ENCODE peak calls at places on chromosome 4, in four cellular contexts. One of them, this sample, is unnamed. For H3K9me3, the result is how much of the 10 kb centered on the place peaks cover.

GRCh38 chr4:27176400-27176799 is 315.8 kb downstream of the STIM2 start:
- DNase-seq in A549: peak
- DNase-seq in HepG2: peak
- DNase-seq in K562: no peak
- DNase-seq in this sample: no peak

GRCh38 chr4:3767569-3768288 is 1.5 kb downstream of the ADRA2C start:
- DNase-seq in K562: no peak
- DNase-seq in HepG2: no peak
- DNase-seq in A549: peak
- DNase-seq in this sample: no peak

GRCh38 chr4:10963958-10964705 is 279.6 kb upstream of the CLNK start:
- DNase-seq in HepG2: no peak
- DNase-seq in A549: no peak
- DNase-seq in K562: no peak
- DNase-seq in this sample: no peak

GRCh38 chr4:2746891-2747695 is 9.0 kb downstream of the TNIP2 start:
- DNase-seq in HepG2: no peak
- DNase-seq in K562: no peak
- DNase-seq in A549: no peak
- DNase-seq in this sample: peak

GRCh38 chr4:70505152-70505748 is 13.1 kb upstream of the AMTN start:
- DNase-seq in HepG2: peak
- DNase-seq in K562: peak
- DNase-seq in A549: peak
- DNase-seq in this sample: peak

GRCh38 chr4:84258905-84259830 is 239.9 kb downstream of the NKX6-1 start:
- DNase-seq in K562: peak
- DNase-seq in A549: peak
- DNase-seq in HepG2: peak
- DNase-seq in this sample: peak

GRCh38 chr4:156594619-156595018 is 377.0 kb downstream of the PDGFC start:
- DNase-seq in HepG2: no peak
- DNase-seq in K562: no peak
- DNase-seq in A549: no peak
- DNase-seq in this sample: no peak

GRCh38 chr4:175215657-175216056 is 297.5 kb downstream of the ADAM29 start:
- DNase-seq in K562: no peak
- DNase-seq in A549: no peak
- DNase-seq in HepG2: no peak
- DNase-seq in this sample: no peak

GRCh38 chr4:162510115-162510514 is 346.3 kb upstream of the FSTL5 start:
- DNase-seq in HepG2: no peak
- DNase-seq in K562: no peak
- DNase-seq in A549: no peak
- DNase-seq in this sample: no peak

GRCh38 chr4:57163530-57164459 is 53.6 kb upstream of the IGFBP7 start:
- DNase-seq in HepG2: peak
- DNase-seq in A549: peak
- DNase-seq in K562: peak
- DNase-seq in this sample: peak

GRCh38 chr4:13950491-13950890 is 323.0 kb upstream of the BOD1L1 start:
- DNase-seq in HepG2: no peak
- DNase-seq in K562: no peak
- DNase-seq in A549: no peak
- DNase-seq in this sample: no peak
- TF ChIP-seq MYC in HepG2: no peak
- TF ChIP-seq MYC in K562: no peak
- TF ChIP-seq MYC in A549: no peak
- TF ChIP-seq MYC in this sample: no peak

GRCh38 chr4:81723927-81724587 is 252.3 kb upstream of the RASGEF1B start:
- DNase-seq in K562: no peak
- DNase-seq in HepG2: no peak
- DNase-seq in A549: no peak
- DNase-seq in this sample: no peak
- TF ChIP-seq JUN in K562: no peak
- TF ChIP-seq JUN in HepG2: no peak
- TF ChIP-seq JUN in A549: no peak
- TF ChIP-seq JUN in this sample: no peak

DNA sequence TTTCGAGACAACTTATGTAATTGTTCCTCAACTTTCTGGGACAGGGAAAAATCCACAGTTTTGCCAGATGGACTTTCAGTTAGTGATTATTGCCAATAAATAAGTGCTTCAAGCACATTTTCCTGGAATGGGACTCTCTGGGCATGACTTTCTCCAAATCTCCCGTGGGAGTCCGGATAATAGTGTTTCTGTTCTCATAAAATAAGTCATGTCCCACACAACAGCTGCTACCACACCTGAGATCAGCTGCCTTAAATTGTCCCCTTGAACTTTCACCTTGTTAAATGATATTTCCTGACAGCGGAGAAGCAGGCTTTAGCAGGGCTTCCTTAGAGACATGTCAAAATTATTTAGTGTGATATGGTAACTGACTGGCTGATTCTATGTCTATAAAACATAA is 133.4 kb upstream of the NAP1L5 start:
- DNase-seq in HepG2: no peak
- DNase-seq in K562: no peak
- DNase-seq in A549: no peak
- DNase-seq in this sample: no peak
- H3K9me3 ChIP-seq in HepG2: under half
- H3K9me3 ChIP-seq in K562: under half
- H3K9me3 ChIP-seq in A549: under half
- H3K9me3 ChIP-seq in this sample: under half

GRCh38 chr4:9944431-9945425 is 76.6 kb downstream of the SLC2A9 start:
- DNase-seq in HepG2: no peak
- DNase-seq in K562: no peak
- DNase-seq in A549: no peak
- DNase-seq in this sample: no peak

GRCh38 chr4:9942139-9942538 is 79.2 kb downstream of the SLC2A9 start:
- DNase-seq in K562: no peak
- DNase-seq in A549: no peak
- DNase-seq in HepG2: no peak
- DNase-seq in this sample: no peak

GRCh38 chr4:9942921-9943600 is 78.2 kb downstream of the SLC2A9 start:
- DNase-seq in HepG2: no peak
- DNase-seq in A549: no peak
- DNase-seq in K562: no peak
- DNase-seq in this sample: no peak

GRCh38 chr4:9946171-9946570 is 75.1 kb downstream of the SLC2A9 start:
- DNase-seq in K562: no peak
- DNase-seq in HepG2: no peak
- DNase-seq in A549: no peak
- DNase-seq in this sample: no peak

GRCh38 chr4:9943761-9944160 is 77.5 kb downstream of the SLC2A9 start:
- DNase-seq in HepG2: no peak
- DNase-seq in A549: no peak
- DNase-seq in K562: no peak
- DNase-seq in this sample: no peak
- TF ChIP-seq MYC in HepG2: no peak
- TF ChIP-seq MYC in A549: no peak
- TF ChIP-seq MYC in K562: no peak
- TF ChIP-seq MYC in this sample: no peak

DNA sequence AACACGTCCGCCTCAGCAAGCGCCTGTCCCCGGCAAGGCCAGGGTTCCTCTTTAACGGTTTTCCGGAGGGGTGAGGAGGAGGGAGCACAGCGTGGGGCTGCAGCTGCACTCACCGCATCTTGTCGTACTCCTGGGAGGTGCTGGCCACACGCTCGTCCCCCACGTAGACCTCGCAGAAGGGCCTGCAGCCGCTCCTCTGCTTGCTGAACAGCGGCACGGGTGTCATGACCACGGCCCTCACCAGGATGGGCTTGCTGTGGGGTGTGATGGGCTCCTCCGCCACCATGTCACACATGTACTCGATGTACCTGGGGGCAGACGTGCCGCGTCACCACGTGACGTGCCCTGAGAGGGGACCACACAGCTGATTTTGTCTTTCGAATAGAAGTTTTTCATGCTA is 51.6 kb upstream of the CPLX1 start:
- DNase-seq in HepG2: no peak
- DNase-seq in A549: no peak
- DNase-seq in K562: no peak
- DNase-seq in this sample: no peak
- TF ChIP-seq JUN in HepG2: no peak
- TF ChIP-seq JUN in A549: no peak
- TF ChIP-seq JUN in K562: no peak
- TF ChIP-seq JUN in this sample: no peak

GRCh38 chr4:71863457-71863856 is 79.6 kb upstream of the GC start:
- DNase-seq in A549: no peak
- DNase-seq in K562: no peak
- DNase-seq in HepG2: no peak
- DNase-seq in this sample: no peak

GRCh38 chr4:71860643-71861042 is 76.8 kb upstream of the GC start:
- DNase-seq in K562: no peak
- DNase-seq in A549: peak
- DNase-seq in HepG2: peak
- DNase-seq in this sample: no peak

GRCh38 chr4:71866212-71866885 is 82.5 kb upstream of the GC start:
- DNase-seq in K562: no peak
- DNase-seq in HepG2: no peak
- DNase-seq in A549: no peak
- DNase-seq in this sample: no peak

GRCh38 chr4:71864380-71864779 is 80.5 kb upstream of the GC start:
- DNase-seq in A549: no peak
- DNase-seq in HepG2: no peak
- DNase-seq in K562: no peak
- DNase-seq in this sample: no peak

GRCh38 chr4:71862315-71862714 is 78.4 kb upstream of the GC start:
- DNase-seq in HepG2: no peak
- DNase-seq in A549: no peak
- DNase-seq in K562: no peak
- DNase-seq in this sample: no peak
- H3K9me3 ChIP-seq in HepG2: half or more
- H3K9me3 ChIP-seq in A549: under half
- H3K9me3 ChIP-seq in K562: under half
- H3K9me3 ChIP-seq in this sample: under half

DNA sequence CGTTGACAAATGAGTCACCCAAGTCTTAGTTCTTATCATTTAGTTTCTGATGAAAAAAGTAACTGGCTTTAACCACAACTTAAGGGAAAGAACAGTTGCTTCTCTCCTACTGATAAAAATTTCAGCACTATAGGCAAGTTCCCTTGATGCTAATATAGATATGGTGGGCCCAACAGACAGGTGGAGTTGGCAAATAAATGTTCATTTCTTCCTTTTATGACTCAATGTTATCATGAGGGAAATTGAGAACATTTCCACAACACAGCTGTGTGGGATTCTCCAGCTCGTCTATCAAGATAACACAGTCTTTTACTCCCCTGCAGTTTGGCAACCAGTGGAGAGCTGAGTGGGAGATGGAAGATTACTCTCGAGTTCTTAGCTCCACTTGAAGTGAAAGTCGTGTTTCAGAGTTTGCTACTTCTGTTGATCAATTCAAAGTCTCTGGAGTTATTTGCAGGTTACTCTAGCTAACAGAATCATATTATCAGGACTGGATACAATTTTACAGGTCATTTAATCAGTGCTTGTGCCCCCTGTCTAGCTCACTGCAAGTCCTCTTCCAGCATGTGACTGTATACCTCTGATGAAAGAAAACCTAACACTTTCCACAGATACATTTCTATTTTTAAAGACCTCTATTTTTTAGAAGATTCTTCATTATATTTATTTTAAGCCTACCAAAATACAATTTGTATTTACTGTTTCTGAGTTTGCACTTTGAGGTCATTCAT is 270.6 kb upstream of the GK2 start:
- DNase-seq in HepG2: no peak
- DNase-seq in K562: peak
- DNase-seq in A549: no peak
- DNase-seq in this sample: peak
- TF ChIP-seq MYC in HepG2: no peak
- TF ChIP-seq MYC in K562: no peak
- TF ChIP-seq MYC in A549: no peak
- TF ChIP-seq MYC in this sample: no peak

GRCh38 chr4:54318904-54319303 is 89.8 kb downstream of the PDGFRA start:
- DNase-seq in HepG2: peak
- DNase-seq in A549: peak
- DNase-seq in K562: peak
- DNase-seq in this sample: peak
- TF ChIP-seq JUN in HepG2: no peak
- TF ChIP-seq JUN in A549: no peak
- TF ChIP-seq JUN in K562: no peak
- TF ChIP-seq JUN in this sample: no peak

GRCh38 chr4:384311-385010 is 46.8 kb downstream of the ZNF141 start:
- DNase-seq in HepG2: no peak
- DNase-seq in A549: no peak
- DNase-seq in K562: no peak
- DNase-seq in this sample: no peak
- H3K9me3 ChIP-seq in HepG2: half or more
- H3K9me3 ChIP-seq in A549: under half
- H3K9me3 ChIP-seq in K562: under half
- H3K9me3 ChIP-seq in this sample: under half

GRCh38 chr4:21134994-21135393 is 434.7 kb downstream of the PACRGL start:
- DNase-seq in K562: no peak
- DNase-seq in A549: peak
- DNase-seq in HepG2: no peak
- DNase-seq in this sample: peak
- TF ChIP-seq MYC in K562: no peak
- TF ChIP-seq MYC in A549: no peak
- TF ChIP-seq MYC in HepG2: no peak
- TF ChIP-seq MYC in this sample: no peak

This sample was measured in endothelial cell of umbilical vein.